ENCODE peak calls at places on chromosomes 2 and 18, in ten cellular contexts. T is GF-D8; E is NT2/D1; U is NCI-H1417; H is colonic mucosa; Q is stimulated activated CD4-positive, alpha-beta T cell treated with anti-CD3 and anti-CD28 coated beads, Interleukin-2, amount 100 ng/mL, for 48 hours; F is activated B cell treated with CpG ODN at 0.5 μM for 24 hours; O is K562; N is amniotic stem cell; X is NCI-H1930. J is an unnamed sample.

GRCh38 chr2:164613321-164613982 is 7.8 kb downstream of the GRB14 start:
- DNase-seq in T (no peak), E (no peak), U (no peak), H (no peak), Q (no peak), F (no peak), O (no peak), N (no peak), X (no peak), J (no peak)

GRCh38 chr2:135162377-135162776 is 110.3 kb downstream of the RAB3GAP1 start:
- DNase-seq in T (no peak), E (no peak), U (no peak), H (no peak), Q (no peak), F (no peak), O (no peak), N (no peak), X (no peak), J (no peak)

GRCh38 chr2:232473467-232473890 is 14.2 kb downstream of the ECEL1 start:
- DNase-seq in T (no peak), E (no peak), U (peak; percentile 71), H (no peak), Q (no peak), F (no peak), O (peak; percentile 8), N (no peak), X (no peak), J (peak; percentile 68)

GRCh38 chr2:111640480-111640879 is 243.5 kb downstream of the ANAPC1 start:
- DNase-seq in T (no peak), E (no peak), U (no peak), H (no peak), Q (no peak), F (no peak), O (no peak), N (no peak), X (no peak), J (no peak)

GRCh38 chr2:101630224-101630949 is 67.1 kb upstream of the MAP4K4 start:
- DNase-seq in T (no peak), E (no peak), U (no peak), H (no peak), Q (no peak), F (no peak), O (no peak), N (no peak), X (no peak), J (no peak)

GRCh38 chr2:20419007-20419576 is 27.8 kb upstream of the RHOB start:
- DNase-seq in T (no peak), E (no peak), U (no peak), H (peak; percentile 68), Q (no peak), F (no peak), O (no peak), N (no peak), X (no peak), J (no peak)

GRCh38 chr2:145815933-145816332 is 1296.0 kb upstream of the ZEB2 start:
- DNase-seq in T (no peak), E (no peak), U (no peak), H (no peak), Q (no peak), F (no peak), O (no peak), N (no peak), X (no peak), J (no peak)

GRCh38 chr2:176270100-176270750 is 983 bp downstream of the MTX2 start:
- DNase-seq in T (no peak), E (no peak), U (no peak), H (peak; percentile 23), Q (no peak), F (no peak), O (no peak), N (no peak), X (no peak), J (no peak)

GRCh38 chr2:200263279-200263678 is 43.2 kb upstream of the SPATS2L start:
- DNase-seq in T (no peak), E (no peak), U (no peak), H (no peak), Q (no peak), F (no peak), O (no peak), N (no peak), X (no peak), J (no peak)

GRCh38 chr2:229273384-229274338 is 2.6 kb upstream of the PID1 start:
- DNase-seq in T (no peak), E (peak; percentile 75), U (peak; percentile 76), H (peak; percentile 92), Q (no peak), F (no peak), O (peak; percentile 27), N (peak; percentile 35), X (peak; percentile 50), J (peak; percentile 18)

GRCh38 chr2:60957643-60958042 is 59.9 kb upstream of the PEX13 start:
- DNase-seq in T (no peak), E (no peak), U (no peak), H (peak; percentile 79), Q (no peak), F (no peak), O (no peak), N (no peak), X (no peak), J (no peak)

GRCh38 chr2:166384774-166385173 is 9.0 kb upstream of the SCN9A start:
- DNase-seq in T (no peak), E (no peak), U (no peak), H (no peak), Q (no peak), F (no peak), O (peak; percentile 57), N (no peak), X (no peak), J (no peak)

GRCh38 chr18:46677609-46678470 is 20.8 kb upstream of the LOXHD1 start:
- DNase-seq in T (no peak), E (no peak), U (no peak), H (no peak), Q (no peak), F (no peak), O (no peak), N (no peak), X (no peak), J (no peak)

GRCh38 chr2:145653553-145653952 is 1133.6 kb upstream of the ZEB2 start:
- DNase-seq in T (no peak), E (no peak), U (no peak), H (no peak), Q (no peak), F (no peak), O (no peak), N (no peak), X (no peak), J (no peak)

GRCh38 chr2:43417296-43417695 is 178.5 kb downstream of the THADA start:
- DNase-seq in T (peak; percentile 67), E (no peak), U (no peak), H (no peak), Q (no peak), F (no peak), O (no peak), N (no peak), X (no peak), J (no peak)

GRCh38 chr2:207825033-207825957 is 55.6 kb upstream of the FZD5 start:
- DNase-seq in T (no peak), E (no peak), U (no peak), H (no peak), Q (no peak), F (no peak), O (no peak), N (no peak), X (no peak), J (no peak)

GRCh38 chr2:224083631-224084030 is 44.5 kb upstream of the SERPINE2 start:
- DNase-seq in T (no peak), E (no peak), U (no peak), H (peak; percentile 23), Q (no peak), F (no peak), O (no peak), N (no peak), X (no peak), J (no peak)

GRCh38 chr18:42706029-42706608 is 409.4 kb downstream of the RIT2 start:
- DNase-seq in T (no peak), E (no peak), U (peak; percentile 54), H (no peak), Q (no peak), F (no peak), O (no peak), N (no peak), X (peak; percentile 59), J (no peak)

GRCh38 chr2:20507166-20507692 is 60.4 kb downstream of the RHOB start:
- DNase-seq in T (no peak), E (no peak), U (no peak), H (no peak), Q (peak; percentile 1), F (no peak), O (peak; percentile 34), N (no peak), X (no peak), J (no peak)

GRCh38 chr18:8260319-8260718 is 348.9 kb upstream of the RAB12 start:
- DNase-seq in T (no peak), E (peak; percentile 11), U (no peak), H (no peak), Q (no peak), F (no peak), O (no peak), N (no peak), X (no peak), J (no peak)

GRCh38 chr2:105294844-105295481 is 34.6 kb downstream of the TGFBRAP1 start:
- DNase-seq in T (no peak), E (peak; percentile 74), U (no peak), H (peak; percentile 36), Q (peak; percentile 8), F (no peak), O (peak; percentile 67), N (peak; percentile 51), X (no peak), J (no peak)

GRCh38 chr18:75005622-75006021 is 203.3 kb downstream of the PTGR3 start:
- DNase-seq in T (no peak), E (no peak), U (no peak), H (no peak), Q (no peak), F (no peak), O (no peak), N (no peak), X (no peak), J (no peak)

GRCh38 chr2:230701308-230701707 is 11.3 kb upstream of the CAB39 start:
- DNase-seq in T (no peak), E (no peak), U (no peak), H (no peak), Q (no peak), F (no peak), O (no peak), N (no peak), X (no peak), J (no peak)

GRCh38 chr2:23943666-23944065 is 3.4 kb downstream of the UBXN2A start:
- DNase-seq in T (no peak), E (no peak), U (no peak), H (no peak), Q (no peak), F (no peak), O (no peak), N (no peak), X (no peak), J (no peak)

GRCh38 chr2:10267551-10268465 is 34.9 kb upstream of the HPCAL1 start:
- DNase-seq in T (no peak), E (no peak), U (no peak), H (peak; percentile 89), Q (no peak), F (no peak), O (no peak), N (no peak), X (no peak), J (no peak)

GRCh38 chr2:203656522-203657287 is 49.7 kb upstream of the CD28 start:
- DNase-seq in T (no peak), E (no peak), U (no peak), H (peak; percentile 87), Q (no peak), F (no peak), O (no peak), N (no peak), X (no peak), J (no peak)

GRCh38 chr2:171862501-171862900 is 31.5 kb downstream of the SLC25A12 start:
- DNase-seq in T (no peak), E (no peak), U (no peak), H (no peak), Q (no peak), F (no peak), O (no peak), N (no peak), X (no peak), J (no peak)

GRCh38 chr2:111225871-111226270 is 105.2 kb downstream of the BCL2L11 start:
- DNase-seq in T (no peak), E (no peak), U (no peak), H (no peak), Q (no peak), F (no peak), O (no peak), N (no peak), X (no peak), J (no peak)

J was measured in NCI-H187.